ENCODE peak calls at places on chromosomes 6 and 20, in eight cellular contexts. K is suprapubic skin, N is H54, F is A549, M is ovary, H is HepG2, L is NB4, W is adrenal gland. G is an unnamed sample.

GRCh38 chr20:20566523-20566922 is 145.9 kb downstream of the RALGAPA2 start:
- DNase-seq in K (no peak), N (no peak), F (no peak), M (no peak), H (no peak), L (no peak), W (no peak), G (no peak)

GRCh38 chr20:55678126-55678525 is 327.2 kb downstream of the CBLN4 start:
- DNase-seq in K (no peak), N (no peak), F (no peak), M (no peak), H (peak; percentile 4), L (no peak), W (no peak), G (no peak)

GRCh38 chr6:766625-767024 is 73.7 kb upstream of the EXOC2 start:
- DNase-seq in K (no peak), N (no peak), F (no peak), M (no peak), H (no peak), L (no peak), W (no peak), G (no peak)

GRCh38 chr20:48772183-48772976 is 55.4 kb downstream of the PREX1 start:
- DNase-seq in K (no peak), N (no peak), F (no peak), M (no peak), H (no peak), L (peak; percentile 95), W (peak; percentile 78), G (peak; percentile 41)

GRCh38 chr20:62236674-62236996 is 1.7 kb upstream of the OSBPL2 start:
- DNase-seq in K (no peak), N (no peak), F (no peak), M (no peak), H (peak; percentile 58), L (no peak), W (no peak), G (no peak)

GRCh38 chr6:33789550-33789895 is 593 bp upstream of the LEMD2 start:
- DNase-seq in K (no peak), N (no peak), F (no peak), M (peak; percentile 50), H (no peak), L (no peak), W (no peak), G (no peak)

GRCh38 chr20:32969356-32970114 is 34.7 kb downstream of the SUN5 start:
- DNase-seq in K (peak; percentile 27), N (no peak), F (no peak), M (no peak), H (no peak), L (no peak), W (no peak), G (peak; percentile 7)

GRCh38 chr6:90268178-90268577 is 28.5 kb downstream of the BACH2 start:
- DNase-seq in K (no peak), N (no peak), F (no peak), M (no peak), H (no peak), L (no peak), W (no peak), G (no peak)

GRCh38 chr20:16419138-16419715 is 154.0 kb downstream of the KIF16B start:
- DNase-seq in K (no peak), N (no peak), F (no peak), M (no peak), H (no peak), L (no peak), W (no peak), G (no peak)

GRCh38 chr6:22020299-22020998 is 276.4 kb downstream of the PRL start:
- DNase-seq in K (no peak), N (no peak), F (no peak), M (no peak), H (no peak), L (peak; percentile 23), W (no peak), G (no peak)

GRCh38 chr20:53003420-53003819 is 31.3 kb downstream of the TSHZ2 start:
- DNase-seq in K (no peak), N (no peak), F (no peak), M (no peak), H (no peak), L (no peak), W (no peak), G (no peak)

GRCh38 chr20:38223743-38224100 is 36.8 kb downstream of the KIAA1755 start:
- DNase-seq in K (no peak), N (no peak), F (no peak), M (no peak), H (no peak), L (no peak), W (no peak), G (no peak)

GRCh38 chr6:19181252-19181651 is 655.9 kb upstream of the ID4 start:
- DNase-seq in K (no peak), N (no peak), F (no peak), M (no peak), H (no peak), L (no peak), W (no peak), G (peak; percentile 26)

DNA sequence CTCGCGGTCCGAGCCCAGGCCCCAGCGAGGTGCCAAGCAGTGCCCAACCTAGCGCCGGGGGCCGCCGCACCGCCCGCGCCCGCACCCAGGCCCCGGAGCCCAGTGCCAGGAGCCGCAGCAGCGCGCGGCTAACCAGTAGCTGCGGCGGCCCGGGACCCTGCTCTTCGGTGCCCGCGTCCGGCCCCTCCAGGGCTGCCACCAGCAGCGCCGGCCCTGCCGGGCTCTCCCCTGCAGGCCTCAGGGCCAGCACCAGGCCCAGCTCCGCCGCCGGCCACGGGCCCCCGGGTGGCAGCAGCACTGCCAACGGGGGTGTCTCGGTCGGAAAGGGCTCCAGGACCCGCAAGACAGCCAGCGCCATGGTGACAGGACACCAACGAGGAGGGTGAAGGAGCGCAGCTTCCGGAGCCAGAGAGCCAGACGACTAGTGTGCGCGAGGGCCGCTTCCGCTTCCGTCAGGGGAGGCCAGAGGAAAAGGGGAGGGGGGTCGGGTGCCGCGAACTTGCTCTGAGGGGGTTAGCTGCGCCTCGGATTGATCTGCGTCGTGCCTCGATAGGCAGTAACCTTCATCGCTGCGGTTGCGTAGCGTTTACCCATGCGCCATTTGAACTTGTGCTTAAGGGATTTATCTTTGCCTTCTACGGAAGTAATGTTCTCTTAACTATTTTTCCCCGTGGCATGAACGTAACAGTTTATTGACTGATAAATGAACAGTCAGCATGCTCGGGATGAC is at the start of gene PEX6:
- DNase-seq in K (peak; percentile 95), N (peak; percentile 87), F (peak; percentile 76), M (peak; percentile 88), H (peak; percentile 90), L (peak; percentile 98), W (peak; percentile 94), G (peak; percentile 91)
- TF ChIP-seq POLR2A in K (no peak), N (peak; percentile 79), F (peak; percentile 79), M (peak; percentile 60), H (peak; percentile 96), L (peak; percentile 95), W (peak; percentile 47), G (no peak)

GRCh38 chr6:111551521-111552231 is 54.0 kb downstream of the TRAF3IP2 start:
- DNase-seq in K (no peak), N (no peak), F (no peak), M (no peak), H (peak; percentile 52), L (no peak), W (peak; percentile 72), G (no peak)
- TF ChIP-seq POLR2A in K (no peak), N (no peak), F (no peak), M (no peak), H (no peak), L (no peak), W (peak; percentile 48), G (no peak)

DNA sequence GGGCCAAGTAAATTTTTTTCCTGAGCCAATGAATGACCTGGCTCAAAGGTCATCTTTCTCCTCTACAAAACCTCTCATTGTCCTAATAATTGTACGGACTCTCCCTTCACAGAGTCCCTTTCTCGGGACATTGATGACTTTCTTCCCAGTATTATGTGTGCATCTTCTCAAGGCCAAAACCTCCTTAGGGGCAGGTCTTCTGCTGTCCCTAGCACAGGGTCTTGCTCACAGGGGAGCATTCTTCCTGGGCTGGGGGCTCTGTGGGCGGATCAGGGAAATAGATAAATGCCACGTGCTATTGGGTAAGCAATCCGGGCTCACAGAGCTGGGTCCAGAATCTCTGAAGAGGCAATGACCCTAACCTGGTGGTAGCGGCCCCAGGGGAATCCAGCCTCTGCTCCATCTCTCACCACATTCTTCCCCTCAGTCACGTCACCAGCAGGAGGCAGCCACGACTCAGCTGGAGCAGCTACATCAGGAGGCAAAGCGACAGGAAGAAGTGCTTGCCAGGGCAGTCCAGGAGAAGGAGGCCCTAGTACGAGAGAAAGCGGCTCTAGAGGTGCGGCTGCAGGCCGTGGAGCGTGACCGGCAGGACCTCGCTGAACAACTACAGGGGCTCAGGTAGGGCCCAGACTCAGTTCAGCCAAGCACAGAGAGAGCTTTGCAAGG is 23.5 kb downstream of the CEP250 start:
- DNase-seq in K (no peak), N (no peak), F (no peak), M (no peak), H (peak; percentile 77), L (peak; percentile 71), W (no peak), G (no peak)
- TF ChIP-seq POLR2A in K (no peak), N (no peak), F (no peak), M (no peak), H (no peak), L (no peak), W (no peak), G (no peak)

DNA sequence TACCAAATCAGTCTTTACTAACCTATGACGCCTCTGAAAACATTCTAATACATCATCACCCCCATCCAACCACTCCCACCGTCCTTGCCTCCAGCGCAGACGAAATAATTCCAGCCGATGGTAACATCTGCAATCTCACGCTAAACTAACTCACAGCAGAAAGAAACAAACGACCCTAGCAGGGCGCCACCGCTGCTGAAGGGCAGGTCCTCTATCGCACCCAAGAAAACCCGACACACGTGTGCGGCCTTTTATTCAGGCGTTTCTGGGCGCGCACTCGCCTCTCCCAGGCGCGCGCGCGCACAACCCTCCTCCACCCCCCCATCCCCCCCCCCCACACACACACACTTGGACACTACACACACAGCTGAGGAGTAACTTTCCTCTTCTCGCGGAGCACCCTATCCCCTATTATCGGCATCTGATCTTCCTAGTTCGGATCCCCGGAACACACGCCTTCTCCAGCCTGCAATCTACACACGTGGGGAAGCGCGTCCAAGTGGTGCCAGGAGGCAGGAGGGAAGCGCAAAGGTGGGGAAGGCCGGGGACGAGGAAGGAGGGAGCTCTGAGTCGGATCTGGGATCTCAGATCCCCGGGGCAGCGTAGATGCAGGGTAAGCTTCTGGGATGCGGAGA is 1.4 kb downstream of the GFOD1 start:
- DNase-seq in K (no peak), N (peak; percentile 67), F (peak; percentile 42), M (peak; percentile 46), H (peak; percentile 43), L (peak; percentile 83), W (no peak), G (peak; percentile 26)
- TF ChIP-seq POLR2A in K (no peak), N (no peak), F (peak; percentile 16), M (no peak), H (no peak), L (no peak), W (no peak), G (no peak)

G was measured in testis.